ENCODE peak calls at places on chromosomes 5 and 9, in five cellular contexts. Q is psoas muscle, S is progenitor cell of endocrine pancreas, H is cardiac fibroblast, Y is IMR-90. A is an unnamed sample.

GRCh38 chr9:87667164-87667738 is 58.7 kb upstream of the CTSL start:
- DNase-seq in Q (no peak), S (no peak), Y (no peak), H (peak), A (peak)

GRCh38 chr9:5441043-5441442 is 3.3 kb upstream of the PLGRKT start:
- DNase-seq in S (no peak), H (peak), Q (no peak), Y (peak), A (no peak)

GRCh38 chr9:130912932-130913598 is 16.5 kb upstream of the QRFP start:
- DNase-seq in Y (peak), S (no peak), Q (peak), H (peak), A (no peak)

GRCh38 chr9:127011772-127012171 is 97.2 kb downstream of the RALGPS1 start:
- DNase-seq in Y (no peak), Q (no peak), H (no peak), S (no peak), A (no peak)

GRCh38 chr5:132653716-132654115 is 4.3 kb upstream of the IL13 start:
- DNase-seq in S (no peak), Q (no peak), Y (no peak), H (no peak), A (no peak)

GRCh38 chr9:107847977-107848376 is 358.4 kb upstream of the KLF4 start:
- DNase-seq in Q (no peak), Y (peak), H (peak), S (no peak), A (no peak)

GRCh38 chr5:174623018-174623417 is 101.4 kb upstream of the MSX2 start:
- DNase-seq in Q (no peak), S (no peak), H (no peak), Y (no peak), A (no peak)

GRCh38 chr5:147818290-147818689 is 13.2 kb downstream of the SPINK1 start:
- DNase-seq in H (no peak), S (no peak), Q (no peak), Y (no peak), A (no peak)

GRCh38 chr5:149371296-149371962 is 7.7 kb downstream of the IL17B start:
- DNase-seq in Q (peak), Y (peak), H (peak), S (peak), A (peak)

GRCh38 chr5:134132372-134133212 is 18.1 kb downstream of the TCF7 start:
- DNase-seq in S (no peak), Q (no peak), H (no peak), Y (no peak), A (no peak)

GRCh38 chr9:109321727-109322126 is 868 bp upstream of the EPB41L4B start:
- DNase-seq in Y (no peak), S (no peak), Q (no peak), H (no peak), A (no peak)
- TF ChIP-seq CTCF in Y (no peak), S (no peak), Q (no peak), H (no peak), A (no peak)

GRCh38 chr5:52922384-52922783 is 66.8 kb upstream of the ITGA2 start:
- DNase-seq in Y (peak), H (peak), S (no peak), Q (no peak), A (no peak)
- TF ChIP-seq CTCF in Y (no peak), H (no peak), S (no peak), Q (no peak), A (no peak)

GRCh38 chr5:989961-990530 is 18.6 kb upstream of the NKD2 start:
- DNase-seq in H (peak), Y (no peak), Q (peak), S (no peak), A (peak)
- TF ChIP-seq CTCF in H (peak), Y (no peak), Q (peak), S (no peak), A (no peak)

GRCh38 chr5:73668422-73669116 is 42.6 kb downstream of the ARHGEF28 start:
- DNase-seq in H (no peak), Y (no peak), Q (no peak), S (no peak), A (no peak)
- TF ChIP-seq CTCF in H (no peak), Y (no peak), Q (no peak), S (no peak), A (no peak)